ENCODE peak calls at places on chromosome 5, in five cellular contexts. J, N, O, V and D are unnamed samples. For H3K4me1, the result is how much of the 10 kb centered on the place peaks cover.

GRCh38 chr5:45697211-45697610 is 1.0 kb upstream of the HCN1 start:
- DNase-seq in V (no peak), J (no peak), O (peak), N (no peak), D (no peak)

GRCh38 chr5:77024490-77024889 is 5.7 kb upstream of the AGGF1 start:
- DNase-seq in J (no peak), V (no peak), N (no peak), O (no peak), D (no peak)

GRCh38 chr5:148482697-148483462 is 99.1 kb downstream of the FBXO38 start:
- DNase-seq in V (no peak), J (peak), O (peak), N (peak), D (peak)

GRCh38 chr5:57501414-57502321 is 19.1 kb upstream of the ACTBL2 start:
- DNase-seq in O (no peak), N (peak), V (no peak), J (no peak), D (no peak)

GRCh38 chr5:60671899-60672692 is 27.9 kb downstream of the DEPDC1B start:
- DNase-seq in V (no peak), N (no peak), O (no peak), J (no peak), D (no peak)

GRCh38 chr5:105587963-105588662 is 2025.5 kb upstream of the NUDT12 start:
- DNase-seq in V (no peak), O (no peak), J (no peak), N (no peak), D (no peak)

GRCh38 chr5:103458497-103459040 is 104.0 kb downstream of the NUDT12 start:
- DNase-seq in J (no peak), N (no peak), V (no peak), O (no peak), D (no peak)

GRCh38 chr5:132491368-132492364 is 1.1 kb upstream of the IRF1 start:
- DNase-seq in V (peak), O (peak), J (no peak), N (no peak), D (no peak)

GRCh38 chr5:122053181-122054109 is 24.6 kb downstream of the LOX start:
- DNase-seq in O (no peak), N (peak), V (peak), J (no peak), D (no peak)

GRCh38 chr5:158147227-158147626 is 288.3 kb upstream of the CLINT1 start:
- DNase-seq in V (no peak), J (no peak), N (no peak), O (no peak), D (no peak)

GRCh38 chr5:1847056-1847455 is 35.7 kb downstream of the IRX4 start:
- DNase-seq in O (no peak), J (no peak), N (no peak), V (peak), D (no peak)

GRCh38 chr5:372911-373709 is 51.6 kb downstream of the AHRR start:
- DNase-seq in N (no peak), O (peak), V (peak), J (no peak), D (no peak)

DNA sequence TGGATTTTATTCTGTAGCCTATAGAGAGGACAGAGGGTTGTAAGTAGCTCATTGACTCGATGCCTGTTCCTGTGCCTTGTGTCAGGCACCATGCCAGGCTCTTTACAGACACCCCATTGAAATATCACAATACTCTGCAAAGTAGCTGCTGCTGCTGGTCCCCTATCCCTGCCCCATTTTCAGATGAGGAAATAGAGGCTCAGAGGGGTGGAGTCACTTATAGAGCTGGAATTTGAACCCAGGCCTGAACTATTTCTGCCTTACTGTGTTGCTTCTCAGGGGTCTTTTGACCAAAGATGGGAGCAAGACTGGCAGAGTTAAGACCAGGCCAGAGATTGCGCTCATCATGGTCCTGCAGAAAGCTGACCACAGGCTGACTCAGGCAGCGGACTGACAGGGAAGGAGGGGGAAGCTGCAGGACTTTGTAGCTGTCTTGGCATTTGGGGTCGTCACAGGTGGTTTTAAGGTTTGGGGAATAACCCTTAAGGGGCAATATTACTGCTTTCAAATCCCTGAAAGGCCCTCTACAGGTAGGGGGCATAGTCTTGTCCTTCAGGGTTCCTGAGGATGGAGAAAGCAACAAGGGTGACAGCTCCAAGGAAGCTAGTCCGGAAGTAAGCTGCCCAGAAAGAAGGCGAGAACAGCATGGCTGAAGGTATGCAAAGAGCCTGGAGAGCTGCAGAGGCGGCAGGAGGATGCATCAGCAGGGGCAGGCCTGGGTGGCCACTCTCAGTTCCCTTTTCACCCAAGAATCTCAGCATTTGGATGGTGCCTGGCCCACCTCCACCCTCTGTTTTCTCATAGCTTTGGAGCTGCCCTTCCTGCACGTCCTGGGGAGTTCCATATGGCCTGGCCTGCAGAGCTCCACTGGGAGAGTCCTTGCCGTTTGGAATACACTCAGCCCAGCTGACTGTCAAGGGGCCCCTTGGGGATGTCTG is 18.3 kb upstream of the NDST1 start:
- DNase-seq in J (no peak), N (no peak), V (no peak), O (peak), D (no peak)
- H3K4me1 ChIP-seq in J (under half), N (half or more), V (half or more), O (half or more), D (under half)

GRCh38 chr5:146528232-146528631 is 12.2 kb upstream of the GPR151 start:
- DNase-seq in J (no peak), V (no peak), O (no peak), N (no peak), D (no peak)
- TF ChIP-seq CTCF in J (no peak), V (peak), O (peak), N (no peak), D (peak)

DNA sequence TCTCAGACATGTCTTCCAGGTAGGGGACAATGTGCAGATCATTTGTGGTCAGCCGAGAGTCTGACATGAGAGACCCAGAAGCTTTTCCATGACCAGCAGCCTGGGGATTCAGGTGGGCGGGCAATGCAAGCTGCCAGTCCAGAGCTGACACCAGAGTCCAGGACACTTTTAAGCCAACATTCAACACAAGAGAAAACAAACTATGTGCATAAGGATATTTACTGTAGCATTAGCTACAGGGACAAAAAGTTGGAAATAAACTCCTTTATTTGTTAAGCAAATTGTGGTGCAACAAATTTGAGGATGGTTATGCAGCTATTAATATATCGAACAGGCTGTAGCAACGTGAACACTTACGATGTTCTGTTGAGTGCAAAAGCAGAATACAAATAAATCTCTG is 9.9 kb upstream of the RNF130 start:
- DNase-seq in J (no peak), O (no peak), N (no peak), V (no peak), D (no peak)
- H3K4me1 ChIP-seq in J (under half), O (under half), N (under half), V (under half), D (under half)

GRCh38 chr5:143162810-143163209 is 240.7 kb downstream of the NR3C1 start:
- DNase-seq in N (no peak), J (no peak), V (no peak), O (no peak), D (no peak)

GRCh38 chr5:143166080-143166479 is 237.4 kb downstream of the NR3C1 start:
- DNase-seq in N (no peak), J (no peak), V (no peak), O (no peak), D (no peak)

GRCh38 chr5:143166661-143167420 is 236.6 kb downstream of the NR3C1 start:
- DNase-seq in V (no peak), O (no peak), N (no peak), J (no peak), D (no peak)

GRCh38 chr5:143165049-143165448 is 238.4 kb downstream of the NR3C1 start:
- DNase-seq in N (no peak), V (no peak), O (no peak), J (no peak), D (no peak)

DNA sequence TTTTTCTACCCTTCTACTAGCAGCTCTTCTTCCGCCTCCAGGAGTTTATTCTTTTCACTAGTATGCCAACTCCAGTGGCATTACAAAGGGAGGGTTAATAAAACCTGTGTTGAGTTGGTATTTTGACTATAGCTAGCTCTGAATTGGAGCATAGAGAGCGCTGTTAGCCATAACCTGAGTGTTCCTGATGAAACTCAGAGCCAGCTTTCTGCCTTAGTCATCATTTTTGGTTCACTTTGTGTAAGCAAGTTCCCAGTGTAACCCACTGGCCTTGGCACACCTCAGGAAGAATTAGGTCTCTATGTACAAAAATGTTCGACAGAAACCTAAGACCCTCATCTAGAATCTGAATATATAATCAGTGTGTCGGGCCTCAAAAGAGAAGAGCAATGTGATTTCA is 238.9 kb downstream of the NR3C1 start:
- DNase-seq in O (no peak), V (no peak), N (no peak), J (no peak), D (no peak)
- TF ChIP-seq CTCF in O (no peak), V (no peak), N (no peak), J (peak), D (peak)

GRCh38 chr5:139640432-139641115 is 7.6 kb upstream of the CXXC5 start:
- DNase-seq in V (peak), O (peak), J (peak), N (no peak), D (no peak)

GRCh38 chr5:139638736-139639618 is 9.2 kb upstream of the CXXC5 start:
- DNase-seq in N (no peak), V (no peak), J (no peak), O (no peak), D (no peak)

GRCh38 chr5:139638090-139638735 is 9.9 kb upstream of the CXXC5 start:
- DNase-seq in J (peak), N (peak), V (peak), O (peak), D (no peak)

GRCh38 chr5:139641116-139642080 is 6.8 kb upstream of the CXXC5 start:
- DNase-seq in N (no peak), J (peak), O (no peak), V (no peak), D (no peak)

GRCh38 chr5:139639619-139640431 is 8.3 kb upstream of the CXXC5 start:
- DNase-seq in J (peak), N (no peak), V (peak), O (no peak), D (no peak)
- H3K4me1 ChIP-seq in J (under half), N (half or more), V (under half), O (half or more), D (under half)

DNA sequence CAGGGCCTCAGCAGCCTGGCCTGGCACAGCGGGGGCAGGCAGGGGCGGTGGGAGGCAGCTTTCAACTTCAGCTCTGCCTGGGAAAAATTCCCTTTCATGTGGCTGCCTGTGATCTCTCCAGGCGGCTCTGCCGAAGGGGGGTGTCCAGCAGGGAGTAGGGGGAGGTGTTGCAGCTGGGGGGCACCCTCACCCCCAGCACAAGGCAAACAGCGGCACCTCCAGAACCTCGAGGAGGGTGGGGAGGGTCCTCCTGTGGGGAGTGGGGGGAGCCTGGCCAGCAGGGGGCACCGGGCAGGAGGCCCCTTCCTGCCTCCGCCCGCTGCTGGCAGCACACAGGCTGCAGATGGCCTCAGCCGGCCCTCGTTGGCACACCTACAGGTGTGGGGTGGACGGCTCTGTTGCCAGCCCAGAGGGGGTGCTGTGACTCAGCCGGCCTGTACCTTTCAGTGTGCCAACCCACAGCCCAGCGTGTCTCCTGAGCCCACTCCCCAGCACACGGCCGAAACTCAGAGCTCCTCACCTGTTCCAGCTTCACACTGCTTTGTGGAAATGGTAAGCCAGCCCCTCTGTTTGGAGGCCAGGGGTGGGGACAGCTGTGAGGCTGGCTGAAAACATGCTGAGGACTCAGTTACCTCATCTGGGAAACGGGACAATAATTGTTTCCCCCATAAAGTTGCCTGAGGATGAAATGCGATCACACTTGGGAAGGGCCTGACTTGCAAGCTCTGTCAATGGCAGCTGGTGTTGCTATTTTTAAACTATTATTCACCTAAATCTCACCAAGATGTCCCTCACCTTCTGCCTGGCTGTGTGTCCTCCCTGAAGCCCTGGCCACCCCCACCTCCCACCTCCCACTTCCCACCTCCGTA is 37.0 kb downstream of the CXXC5 start:
- DNase-seq in V (no peak), J (peak), N (no peak), O (peak), D (no peak)
- TF ChIP-seq CTCF in V (no peak), J (peak), N (no peak), O (peak), D (no peak)

GRCh38 chr5:145968970-145969713 is 32.8 kb downstream of the SH3RF2 start:
- DNase-seq in J (no peak), V (no peak), O (no peak), N (no peak), D (no peak)
- H3K4me1 ChIP-seq in J (under half), V (under half), O (under half), N (under half), D (under half)